ENCODE peak calls at places on chromosomes 6 and 20, in four cellular contexts. I is frontal cortex, B is tibial nerve, T is colonic mucosa. P is an unnamed sample.

GRCh38 chr20:63051186-63051860 is 44.6 kb upstream of the BHLHE23 start:
- DNase-seq in T (no peak), I (no peak), B (no peak), P (no peak)

GRCh38 chr6:144411506-144412165 is 126.5 kb downstream of the UTRN start:
- DNase-seq in T (no peak), B (no peak), I (no peak), P (no peak)

GRCh38 chr6:64580346-64580745 is 944.7 kb downstream of the PHF3 start:
- DNase-seq in I (no peak), T (no peak), B (no peak), P (no peak)

GRCh38 chr6:117008618-117009017 is 131.6 kb downstream of the RFX6 start:
- DNase-seq in T (no peak), I (no peak), B (no peak), P (no peak)

GRCh38 chr6:125014157-125014957 is 52.1 kb downstream of the RNF217 start:
- DNase-seq in T (no peak), B (no peak), I (no peak), P (no peak)

GRCh38 chr20:19699132-19699971 is 58.7 kb upstream of the RIN2 start:
- DNase-seq in I (no peak), B (no peak), T (no peak), P (no peak)

GRCh38 chr20:51600016-51600420 is 57.5 kb upstream of the NFATC2 start:
- DNase-seq in T (no peak), I (no peak), B (no peak), P (no peak)

GRCh38 chr6:19465760-19466159 is 371.4 kb upstream of the ID4 start:
- DNase-seq in T (no peak), B (no peak), I (no peak), P (no peak)

GRCh38 chr6:100886078-100886477 is 4.9 kb upstream of the ASCC3 start:
- DNase-seq in B (no peak), I (no peak), T (no peak), P (no peak)

GRCh38 chr20:63617092-63617875 is 9.6 kb downstream of the GMEB2 start:
- DNase-seq in B (no peak), I (no peak), T (no peak), P (no peak)

GRCh38 chr6:7479801-7480266 is 61.6 kb upstream of the DSP start:
- DNase-seq in I (no peak), B (no peak), T (peak; percentile 79), P (no peak)

GRCh38 chr6:74459260-74459659 is 746.6 kb downstream of the COL12A1 start:
- DNase-seq in B (no peak), T (no peak), I (no peak), P (no peak)

P was measured in progenitor cell of endocrine pancreas.